ENCODE peak calls at places on chromosomes 13 and 19, in four cellular contexts. B, P, C and R are unnamed samples.

GRCh38 chr13:55155046-55155445 is 1985.7 kb upstream of the PRR20A start:
- DNase-seq in B (no peak), P (no peak), C (no peak), R (peak)

GRCh38 chr19:9796113-9796773 is 22.6 kb downstream of the FBXL12 start:
- DNase-seq in B (peak), P (peak), C (peak), R (peak)

GRCh38 chr13:30061217-30061616 is 210.8 kb upstream of the UBL3 start:
- DNase-seq in B (no peak), P (no peak), C (no peak), R (no peak)

GRCh38 chr13:73288596-73288995 is 229.8 kb downstream of the KLF5 start:
- DNase-seq in B (no peak), P (no peak), C (no peak), R (no peak)

GRCh38 chr19:18633321-18633720 is 3.5 kb upstream of the KLHL26 start:
- DNase-seq in B (no peak), P (no peak), C (no peak), R (no peak)

GRCh38 chr19:30068528-30069395 is 126.7 kb downstream of the URI1 start:
- DNase-seq in B (no peak), P (no peak), C (no peak), R (no peak)

GRCh38 chr19:21127001-21127400 is 14.8 kb upstream of the ZNF431 start:
- DNase-seq in B (no peak), P (no peak), C (no peak), R (no peak)

GRCh38 chr19:5585461-5586299 is 17.9 kb upstream of the TINCR start:
- DNase-seq in B (no peak), P (no peak), C (no peak), R (no peak)

GRCh38 chr13:95530178-95530577 is 22.3 kb upstream of the CLDN10 start:
- DNase-seq in B (no peak), P (no peak), C (no peak), R (peak)

GRCh38 chr19:49469828-49470614 is 4.0 kb upstream of the FLT3LG start:
- DNase-seq in B (no peak), P (peak), C (peak), R (no peak)

GRCh38 chr19:2796659-2797266 is 11.5 kb downstream of the THOP1 start:
- DNase-seq in B (no peak), P (no peak), C (no peak), R (no peak)

GRCh38 chr19:28961772-28962500 is 251.0 kb downstream of the UQCRFS1 start:
- DNase-seq in B (no peak), P (no peak), C (peak), R (no peak)

GRCh38 chr13:30618186-30618937 is 642 bp downstream of the USPL1 start:
- DNase-seq in B (no peak), P (no peak), C (no peak), R (no peak)

GRCh38 chr13:110561335-110562033 is at the start of gene RAB20:
- DNase-seq in B (peak), P (peak), C (peak), R (peak)

GRCh38 chr13:26914624-26915023 is 154.0 kb upstream of the GPR12 start:
- DNase-seq in B (no peak), P (no peak), C (no peak), R (peak)

GRCh38 chr19:38735257-38735686 is 9.0 kb downstream of the CAPN12 start:
- DNase-seq in B (no peak), P (no peak), C (no peak), R (peak)

GRCh38 chr13:112859817-112860190 is 109.2 kb upstream of the MCF2L start:
- DNase-seq in B (no peak), P (peak), C (no peak), R (no peak)

GRCh38 chr13:24293761-24294160 is 15.6 kb upstream of the C1QTNF9 start:
- DNase-seq in B (no peak), P (no peak), C (no peak), R (no peak)

GRCh38 chr13:58313219-58313618 is 681.7 kb downstream of the PCDH17 start:
- DNase-seq in B (no peak), P (no peak), C (no peak), R (no peak)

GRCh38 chr13:93876236-93876635 is 603.2 kb downstream of the DCT start:
- DNase-seq in B (no peak), P (no peak), C (no peak), R (no peak)

GRCh38 chr19:55383279-55383788 is 758 bp downstream of the TMEM238 start:
- DNase-seq in B (no peak), P (no peak), C (no peak), R (peak)

GRCh38 chr19:39111593-39112199 is 13.9 kb upstream of the PAK4 start:
- DNase-seq in B (no peak), P (no peak), C (no peak), R (no peak)

GRCh38 chr13:100176781-100177389 is 88.0 kb downstream of the PCCA start:
- DNase-seq in B (peak), P (no peak), C (no peak), R (peak)

GRCh38 chr13:99346328-99347070 is 39.3 kb upstream of the GPR183 start:
- DNase-seq in B (no peak), P (no peak), C (peak), R (no peak)

GRCh38 chr19:12986726-12987125 is 8.5 kb upstream of the NFIX start:
- DNase-seq in B (no peak), P (no peak), C (no peak), R (no peak)

GRCh38 chr13:111914241-111915103 is 152.5 kb upstream of the SOX1 start:
- DNase-seq in B (no peak), P (no peak), C (no peak), R (no peak)

GRCh38 chr19:29909545-29909944 is 32.5 kb upstream of the URI1 start:
- DNase-seq in B (no peak), P (no peak), C (no peak), R (no peak)

GRCh38 chr19:41263042-41263849 is 926 bp upstream of the HNRNPUL1 start:
- DNase-seq in B (peak), P (peak), C (peak), R (no peak)

GRCh38 chr13:70905035-70905434 is 796.8 kb upstream of the KLHL1 start:
- DNase-seq in B (no peak), P (no peak), C (no peak), R (no peak)

GRCh38 chr13:24747248-24748151 is 16.5 kb upstream of the RNF17 start:
- DNase-seq in B (no peak), P (no peak), C (no peak), R (peak)

GRCh38 chr13:31119966-31120733 is 41.6 kb downstream of the HSPH1 start:
- DNase-seq in B (no peak), P (no peak), C (no peak), R (peak)

GRCh38 chr13:110836600-110836903 is 78.3 kb downstream of the ANKRD10 start:
- DNase-seq in B (no peak), P (no peak), C (no peak), R (no peak)

GRCh38 chr13:79936368-79937136 is 404.4 kb downstream of the SPRY2 start:
- DNase-seq in B (no peak), P (no peak), C (peak), R (no peak)

GRCh38 chr13:59301166-59301551 is 862.6 kb downstream of the DIAPH3 start:
- DNase-seq in B (no peak), P (no peak), C (no peak), R (no peak)

GRCh38 chr13:54733639-54734038 is 1705.0 kb downstream of the OLFM4 start:
- DNase-seq in B (no peak), P (no peak), C (no peak), R (no peak)

GRCh38 chr13:110323986-110324749 is 17.1 kb downstream of the COL4A2 start:
- DNase-seq in B (no peak), P (no peak), C (no peak), R (no peak)

GRCh38 chr19:11020982-11021759 is 60.3 kb downstream of the SMARCA4 start:
- DNase-seq in B (no peak), P (no peak), C (no peak), R (no peak)